ENCODE peak calls at places on chromosome 14, in nine cellular contexts. One of them, this sample, is unnamed.

GRCh38 chr14:99663716-99664635 is 19.0 kb downstream of the HHIPL1 start:
- DNase-seq in OCI-LY7: peak
- DNase-seq in RWPE2: no peak
- DNase-seq in left ventricle myocardium inferior: no peak
- DNase-seq in pancreas: no peak
- DNase-seq in GM23338: peak
- DNase-seq in stomach: no peak
- DNase-seq in esophagus squamous epithelium: no peak
- DNase-seq in transverse colon: no peak
- DNase-seq in this sample: no peak

GRCh38 chr14:33564774-33565630 is 385.9 kb downstream of the EGLN3 start:
- DNase-seq in OCI-LY7: no peak
- DNase-seq in RWPE2: no peak
- DNase-seq in left ventricle myocardium inferior: no peak
- DNase-seq in pancreas: no peak
- DNase-seq in GM23338: peak
- DNase-seq in stomach: no peak
- DNase-seq in esophagus squamous epithelium: no peak
- DNase-seq in transverse colon: no peak
- DNase-seq in this sample: peak

GRCh38 chr14:99381688-99382060 is 99.0 kb downstream of the SETD3 start:
- DNase-seq in OCI-LY7: no peak
- DNase-seq in RWPE2: no peak
- DNase-seq in left ventricle myocardium inferior: no peak
- DNase-seq in pancreas: no peak
- DNase-seq in GM23338: no peak
- DNase-seq in stomach: no peak
- DNase-seq in esophagus squamous epithelium: no peak
- DNase-seq in transverse colon: no peak
- DNase-seq in this sample: no peak

GRCh38 chr14:37139710-37140109 is 32.7 kb downstream of the SLC25A21 start:
- DNase-seq in OCI-LY7: no peak
- DNase-seq in RWPE2: no peak
- DNase-seq in left ventricle myocardium inferior: no peak
- DNase-seq in pancreas: no peak
- DNase-seq in GM23338: no peak
- DNase-seq in stomach: no peak
- DNase-seq in esophagus squamous epithelium: no peak
- DNase-seq in transverse colon: no peak
- DNase-seq in this sample: no peak

GRCh38 chr14:75461303-75461702 is 33.5 kb downstream of the JDP2 start:
- DNase-seq in OCI-LY7: no peak
- DNase-seq in RWPE2: no peak
- DNase-seq in left ventricle myocardium inferior: no peak
- DNase-seq in pancreas: no peak
- DNase-seq in GM23338: no peak
- DNase-seq in stomach: no peak
- DNase-seq in esophagus squamous epithelium: no peak
- DNase-seq in transverse colon: no peak
- DNase-seq in this sample: no peak

GRCh38 chr14:39015360-39015961 is 87.6 kb downstream of the SEC23A start:
- DNase-seq in OCI-LY7: peak
- DNase-seq in RWPE2: no peak
- DNase-seq in left ventricle myocardium inferior: no peak
- DNase-seq in pancreas: no peak
- DNase-seq in GM23338: peak
- DNase-seq in stomach: no peak
- DNase-seq in esophagus squamous epithelium: no peak
- DNase-seq in transverse colon: peak
- DNase-seq in this sample: peak

GRCh38 chr14:38389666-38390065 is 133.8 kb upstream of the CLEC14A start:
- DNase-seq in OCI-LY7: no peak
- DNase-seq in RWPE2: no peak
- DNase-seq in left ventricle myocardium inferior: no peak
- DNase-seq in pancreas: no peak
- DNase-seq in GM23338: no peak
- DNase-seq in stomach: no peak
- DNase-seq in esophagus squamous epithelium: no peak
- DNase-seq in transverse colon: no peak
- DNase-seq in this sample: no peak

GRCh38 chr14:33726685-33727084 is 224.2 kb downstream of the EGLN3 start:
- DNase-seq in OCI-LY7: no peak
- DNase-seq in RWPE2: no peak
- DNase-seq in left ventricle myocardium inferior: no peak
- DNase-seq in pancreas: no peak
- DNase-seq in GM23338: no peak
- DNase-seq in stomach: no peak
- DNase-seq in esophagus squamous epithelium: no peak
- DNase-seq in transverse colon: no peak
- DNase-seq in this sample: no peak

GRCh38 chr14:75238728-75239455 is 39.7 kb upstream of the FOS start:
- DNase-seq in OCI-LY7: no peak
- DNase-seq in RWPE2: no peak
- DNase-seq in left ventricle myocardium inferior: peak
- DNase-seq in pancreas: no peak
- DNase-seq in GM23338: no peak
- DNase-seq in stomach: no peak
- DNase-seq in esophagus squamous epithelium: no peak
- DNase-seq in transverse colon: no peak
- DNase-seq in this sample: no peak

GRCh38 chr14:89351364-89351957 is 65.6 kb downstream of the FOXN3 start:
- DNase-seq in OCI-LY7: peak
- DNase-seq in RWPE2: no peak
- DNase-seq in left ventricle myocardium inferior: no peak
- DNase-seq in pancreas: peak
- DNase-seq in GM23338: peak
- DNase-seq in stomach: peak
- DNase-seq in esophagus squamous epithelium: no peak
- DNase-seq in transverse colon: peak
- DNase-seq in this sample: no peak

DNA sequence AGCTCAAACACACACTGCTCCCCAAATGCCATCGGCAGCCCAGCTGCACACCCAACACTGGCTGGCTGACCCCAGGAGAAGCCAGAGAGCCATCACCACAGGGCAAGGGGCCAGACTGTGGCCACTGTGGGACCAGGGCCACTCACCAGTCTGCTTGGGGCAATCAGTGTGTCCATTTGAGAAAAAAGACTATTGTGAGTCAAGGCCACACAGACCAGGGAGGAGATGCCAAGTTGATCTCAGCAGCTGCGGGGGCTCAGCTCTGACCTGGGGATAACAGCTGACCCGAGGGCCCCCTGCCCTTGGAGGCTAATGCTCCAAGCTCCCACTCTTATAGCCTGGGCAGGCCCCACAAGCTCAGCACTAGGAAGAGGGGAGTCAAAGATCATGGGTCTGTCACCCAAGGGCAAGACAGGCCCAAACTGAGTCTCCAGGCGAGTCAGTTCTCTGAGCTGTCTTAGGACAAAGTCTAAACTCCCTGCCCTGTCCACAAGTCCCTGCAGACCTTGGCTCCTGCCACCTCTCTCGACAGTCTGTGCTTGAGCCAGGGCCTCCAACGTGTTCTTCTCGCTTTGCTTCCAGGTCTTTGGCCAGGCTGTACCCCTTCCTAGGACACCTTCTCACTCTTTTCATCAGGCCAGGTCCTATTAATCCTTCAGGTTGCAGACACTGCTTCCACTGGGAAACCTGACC is 30.1 kb upstream of the PNMA1 start:
- DNase-seq in OCI-LY7: no peak
- DNase-seq in RWPE2: no peak
- DNase-seq in left ventricle myocardium inferior: no peak
- DNase-seq in pancreas: no peak
- DNase-seq in GM23338: no peak
- DNase-seq in stomach: no peak
- DNase-seq in esophagus squamous epithelium: no peak
- DNase-seq in transverse colon: peak
- DNase-seq in this sample: no peak
- H3K27ac ChIP-seq in OCI-LY7: peak
- H3K27ac ChIP-seq in RWPE2: peak
- H3K27ac ChIP-seq in left ventricle myocardium inferior: peak
- H3K27ac ChIP-seq in pancreas: peak
- H3K27ac ChIP-seq in GM23338: no peak
- H3K27ac ChIP-seq in stomach: peak
- H3K27ac ChIP-seq in esophagus squamous epithelium: peak
- H3K27ac ChIP-seq in transverse colon: peak
- H3K27ac ChIP-seq in this sample: peak

GRCh38 chr14:53537421-53538315 is 384.5 kb upstream of the DDHD1 start:
- DNase-seq in OCI-LY7: no peak
- DNase-seq in RWPE2: no peak
- DNase-seq in left ventricle myocardium inferior: no peak
- DNase-seq in pancreas: no peak
- DNase-seq in GM23338: peak
- DNase-seq in stomach: no peak
- DNase-seq in esophagus squamous epithelium: no peak
- DNase-seq in transverse colon: peak
- DNase-seq in this sample: no peak
- TF ChIP-seq CTCF in OCI-LY7: no peak
- TF ChIP-seq CTCF in RWPE2: no peak
- TF ChIP-seq CTCF in left ventricle myocardium inferior: no peak
- TF ChIP-seq CTCF in pancreas: no peak
- TF ChIP-seq CTCF in GM23338: no peak
- TF ChIP-seq CTCF in stomach: no peak
- TF ChIP-seq CTCF in esophagus squamous epithelium: no peak
- TF ChIP-seq CTCF in transverse colon: no peak
- TF ChIP-seq CTCF in this sample: no peak

DNA sequence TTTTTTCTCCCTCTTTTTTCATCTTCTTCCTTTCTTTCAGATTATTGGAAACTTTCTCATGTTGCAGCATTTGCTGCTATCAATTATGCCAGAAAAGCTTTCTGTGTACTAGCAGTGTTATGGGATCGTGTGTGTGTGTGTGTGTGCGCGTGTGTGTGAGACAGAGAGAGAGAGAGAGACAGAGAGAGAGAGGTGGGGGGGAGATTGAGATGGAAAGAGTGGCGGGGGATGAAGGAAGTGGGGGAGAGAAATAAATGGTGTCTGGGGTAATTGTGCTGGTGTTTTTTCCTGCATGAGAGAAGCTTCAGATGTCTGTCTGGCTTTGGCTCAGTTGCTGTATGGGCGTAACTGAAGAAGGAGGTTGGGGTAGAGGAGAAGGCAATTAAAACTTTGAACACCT is 268.9 kb downstream of the RAD51B start:
- DNase-seq in OCI-LY7: no peak
- DNase-seq in RWPE2: no peak
- DNase-seq in left ventricle myocardium inferior: no peak
- DNase-seq in pancreas: no peak
- DNase-seq in GM23338: no peak
- DNase-seq in stomach: no peak
- DNase-seq in esophagus squamous epithelium: no peak
- DNase-seq in transverse colon: no peak
- DNase-seq in this sample: no peak
- H3K27ac ChIP-seq in OCI-LY7: no peak
- H3K27ac ChIP-seq in RWPE2: peak
- H3K27ac ChIP-seq in left ventricle myocardium inferior: no peak
- H3K27ac ChIP-seq in pancreas: no peak
- H3K27ac ChIP-seq in GM23338: no peak
- H3K27ac ChIP-seq in stomach: peak
- H3K27ac ChIP-seq in esophagus squamous epithelium: peak
- H3K27ac ChIP-seq in transverse colon: peak
- H3K27ac ChIP-seq in this sample: no peak

GRCh38 chr14:24713404-24713803 is 79.4 kb upstream of the GZMB start:
- DNase-seq in OCI-LY7: no peak
- DNase-seq in RWPE2: no peak
- DNase-seq in left ventricle myocardium inferior: no peak
- DNase-seq in pancreas: no peak
- DNase-seq in GM23338: no peak
- DNase-seq in stomach: no peak
- DNase-seq in esophagus squamous epithelium: no peak
- DNase-seq in transverse colon: no peak
- DNase-seq in this sample: no peak

GRCh38 chr14:24712374-24712773 is 78.4 kb upstream of the GZMB start:
- DNase-seq in OCI-LY7: no peak
- DNase-seq in RWPE2: no peak
- DNase-seq in left ventricle myocardium inferior: no peak
- DNase-seq in pancreas: no peak
- DNase-seq in GM23338: no peak
- DNase-seq in stomach: no peak
- DNase-seq in esophagus squamous epithelium: no peak
- DNase-seq in transverse colon: no peak
- DNase-seq in this sample: no peak

GRCh38 chr14:24712909-24713308 is 78.9 kb upstream of the GZMB start:
- DNase-seq in OCI-LY7: no peak
- DNase-seq in RWPE2: no peak
- DNase-seq in left ventricle myocardium inferior: no peak
- DNase-seq in pancreas: no peak
- DNase-seq in GM23338: no peak
- DNase-seq in stomach: no peak
- DNase-seq in esophagus squamous epithelium: no peak
- DNase-seq in transverse colon: no peak
- DNase-seq in this sample: no peak

GRCh38 chr14:24708684-24709083 is 74.7 kb upstream of the GZMB start:
- DNase-seq in OCI-LY7: no peak
- DNase-seq in RWPE2: no peak
- DNase-seq in left ventricle myocardium inferior: no peak
- DNase-seq in pancreas: no peak
- DNase-seq in GM23338: no peak
- DNase-seq in stomach: no peak
- DNase-seq in esophagus squamous epithelium: no peak
- DNase-seq in transverse colon: no peak
- DNase-seq in this sample: no peak

GRCh38 chr14:24710403-24711063 is 76.5 kb upstream of the GZMB start:
- DNase-seq in OCI-LY7: peak
- DNase-seq in RWPE2: no peak
- DNase-seq in left ventricle myocardium inferior: peak
- DNase-seq in pancreas: no peak
- DNase-seq in GM23338: peak
- DNase-seq in stomach: peak
- DNase-seq in esophagus squamous epithelium: no peak
- DNase-seq in transverse colon: peak
- DNase-seq in this sample: peak
- TF ChIP-seq CTCF in OCI-LY7: peak
- TF ChIP-seq CTCF in RWPE2: peak
- TF ChIP-seq CTCF in left ventricle myocardium inferior: peak
- TF ChIP-seq CTCF in pancreas: peak
- TF ChIP-seq CTCF in GM23338: peak
- TF ChIP-seq CTCF in stomach: peak
- TF ChIP-seq CTCF in esophagus squamous epithelium: peak
- TF ChIP-seq CTCF in transverse colon: peak
- TF ChIP-seq CTCF in this sample: peak

GRCh38 chr14:54253195-54253947 is 143.4 kb upstream of the CDKN3 start:
- DNase-seq in OCI-LY7: no peak
- DNase-seq in RWPE2: no peak
- DNase-seq in left ventricle myocardium inferior: no peak
- DNase-seq in pancreas: no peak
- DNase-seq in GM23338: no peak
- DNase-seq in stomach: no peak
- DNase-seq in esophagus squamous epithelium: no peak
- DNase-seq in transverse colon: no peak
- DNase-seq in this sample: peak
- H3K27ac ChIP-seq in OCI-LY7: no peak
- H3K27ac ChIP-seq in RWPE2: peak
- H3K27ac ChIP-seq in left ventricle myocardium inferior: no peak
- H3K27ac ChIP-seq in pancreas: no peak
- H3K27ac ChIP-seq in GM23338: no peak
- H3K27ac ChIP-seq in stomach: no peak
- H3K27ac ChIP-seq in esophagus squamous epithelium: no peak
- H3K27ac ChIP-seq in transverse colon: no peak
- H3K27ac ChIP-seq in this sample: peak

DNA sequence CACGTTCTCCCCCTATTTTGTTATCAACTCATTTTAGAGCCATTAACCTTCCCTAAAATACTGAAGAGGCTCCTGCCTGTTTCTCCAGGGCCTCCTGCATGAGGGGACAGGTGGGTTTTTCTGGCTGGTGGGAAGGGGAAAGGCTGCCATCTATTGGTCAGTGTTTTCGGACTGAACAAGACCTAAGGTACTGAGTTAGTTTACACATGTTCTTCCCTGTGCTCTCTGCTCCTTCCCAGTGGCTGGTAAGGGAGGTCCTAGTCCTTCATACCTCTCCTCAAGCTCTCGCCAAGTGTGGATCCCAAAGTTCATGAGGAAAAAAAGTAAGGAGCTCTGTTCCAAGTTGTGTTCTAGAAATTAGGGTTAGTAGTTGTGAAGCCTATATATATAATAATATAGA is 357.5 kb downstream of the FSCB start:
- DNase-seq in OCI-LY7: peak
- DNase-seq in RWPE2: no peak
- DNase-seq in left ventricle myocardium inferior: no peak
- DNase-seq in pancreas: no peak
- DNase-seq in GM23338: peak
- DNase-seq in stomach: no peak
- DNase-seq in esophagus squamous epithelium: no peak
- DNase-seq in transverse colon: no peak
- DNase-seq in this sample: peak
- TF ChIP-seq CTCF in OCI-LY7: peak
- TF ChIP-seq CTCF in RWPE2: peak
- TF ChIP-seq CTCF in left ventricle myocardium inferior: no peak
- TF ChIP-seq CTCF in pancreas: no peak
- TF ChIP-seq CTCF in GM23338: peak
- TF ChIP-seq CTCF in stomach: no peak
- TF ChIP-seq CTCF in esophagus squamous epithelium: no peak
- TF ChIP-seq CTCF in transverse colon: no peak
- TF ChIP-seq CTCF in this sample: no peak

This sample was measured in RWPE1.